ENCODE peak calls at places on chromosomes 16 and 17, in nine cellular contexts. M, X, C, A, D, H, Z, Q and L are unnamed samples.

GRCh38 chr16:66751135-66751991 is at the start of gene DYNC1LI2:
- DNase-seq in M (peak), A (peak), Z (peak), C (peak), Q (peak), D (peak), H (peak), X (peak), L (peak)

GRCh38 chr16:85329059-85329812 is 217.0 kb upstream of the CIBAR2 start:
- DNase-seq in M (no peak), C (no peak), Q (peak), A (peak), Z (no peak), X (peak), D (no peak), H (peak), L (no peak)

GRCh38 chr17:74130276-74130675 is 73.2 kb upstream of the RPL38 start:
- DNase-seq in Q (no peak), A (no peak), Z (no peak), X (no peak), D (no peak), C (no peak), M (no peak), H (no peak), L (no peak)

GRCh38 chr17:60645918-60646523 is 31.6 kb upstream of the BCAS3 start:
- DNase-seq in A (no peak), D (no peak), H (no peak), X (no peak), Z (no peak), Q (no peak), C (no peak), M (no peak), L (no peak)

GRCh38 chr17:60562421-60562820 is 36.4 kb upstream of the APPBP2 start:
- DNase-seq in X (no peak), Z (no peak), H (no peak), M (no peak), Q (no peak), A (no peak), D (no peak), C (no peak), L (no peak)

GRCh38 chr17:31416503-31416923 is 25.0 kb downstream of the RAB11FIP4 start:
- DNase-seq in D (no peak), A (no peak), Q (no peak), X (no peak), C (peak), M (no peak), H (no peak), Z (no peak), L (no peak)

GRCh38 chr17:65057520-65058075 is 1.1 kb upstream of the GNA13 start:
- DNase-seq in C (peak), X (no peak), A (peak), D (no peak), H (no peak), Q (no peak), M (peak), Z (no peak), L (no peak)

GRCh38 chr17:8894189-8894611 is 26.7 kb upstream of the PIK3R6 start:
- DNase-seq in Z (no peak), C (peak), H (no peak), A (no peak), D (no peak), Q (no peak), X (peak), M (no peak), L (no peak)

GRCh38 chr16:4682616-4683254 is 10.6 kb upstream of the NUDT16L1 start:
- DNase-seq in H (peak), A (peak), Q (peak), M (no peak), D (no peak), X (no peak), Z (no peak), C (peak), L (peak)

GRCh38 chr16:51473091-51473490 is 322.0 kb upstream of the SALL1 start:
- DNase-seq in Q (no peak), A (no peak), C (no peak), D (no peak), Z (no peak), X (no peak), M (no peak), H (no peak), L (no peak)

GRCh38 chr16:79067600-79067999 is 532.9 kb downstream of the MAF start:
- DNase-seq in H (no peak), Q (no peak), A (no peak), X (no peak), M (no peak), D (no peak), Z (no peak), C (no peak), L (no peak)

GRCh38 chr17:81013642-81014041 is 21.3 kb upstream of the BAIAP2 start:
- DNase-seq in M (no peak), Z (no peak), C (peak), H (no peak), X (no peak), D (no peak), Q (no peak), A (no peak), L (no peak)

GRCh38 chr16:75702247-75702646 is 986 bp upstream of the DUXB start:
- DNase-seq in Q (peak), M (no peak), C (no peak), A (no peak), H (no peak), Z (no peak), D (no peak), X (no peak), L (peak)

GRCh38 chr17:8380049-8380448 is 2.9 kb downstream of the RPL26 start:
- DNase-seq in C (no peak), H (no peak), M (no peak), X (no peak), Q (no peak), A (no peak), Z (no peak), D (no peak), L (no peak)

GRCh38 chr17:81428121-81428515 is 32.9 kb downstream of the BAHCC1 start:
- DNase-seq in C (no peak), H (no peak), Z (no peak), A (peak), X (peak), Q (peak), D (no peak), M (no peak), L (no peak)

GRCh38 chr17:11514981-11515680 is 83.1 kb upstream of the DNAH9 start:
- DNase-seq in D (no peak), A (no peak), X (no peak), Z (no peak), Q (no peak), C (no peak), M (no peak), H (no peak), L (no peak)

GRCh38 chr16:75280331-75280804 is 28.9 kb upstream of the BCAR1 start:
- DNase-seq in D (no peak), X (no peak), A (no peak), H (no peak), C (no peak), M (no peak), Z (no peak), Q (no peak), L (no peak)

GRCh38 chr16:66752379-66752778 is 970 bp upstream of the DYNC1LI2 start:
- DNase-seq in H (no peak), D (no peak), X (no peak), C (no peak), M (no peak), A (no peak), Z (no peak), Q (no peak), L (no peak)

GRCh38 chr16:28477311-28477920 is 5.3 kb upstream of the NPIPB7 start:
- DNase-seq in Q (no peak), H (no peak), Z (no peak), A (no peak), X (no peak), M (no peak), D (no peak), C (no peak), L (no peak)

GRCh38 chr17:76398523-76399174 is 14.2 kb downstream of the SPHK1 start:
- DNase-seq in Z (no peak), M (no peak), Q (no peak), C (no peak), X (no peak), H (no peak), D (no peak), A (no peak), L (no peak)

GRCh38 chr17:82684207-82684903 is 14.1 kb downstream of the RAB40B start:
- DNase-seq in X (peak), D (no peak), H (no peak), M (no peak), C (no peak), Q (no peak), A (peak), Z (peak), L (no peak)

GRCh38 chr16:4624827-4625616 is 396 bp downstream of the MGRN1 start:
- DNase-seq in A (peak), D (peak), M (peak), C (peak), Z (no peak), Q (peak), H (peak), X (peak), L (peak)

GRCh38 chr17:76643553-76644148 is at the start of gene ST6GALNAC1:
- DNase-seq in C (no peak), X (peak), H (no peak), D (no peak), Z (no peak), Q (no peak), M (no peak), A (peak), L (peak)

GRCh38 chr16:2926660-2927646 is 15.2 kb downstream of the FLYWCH1 start:
- DNase-seq in A (peak), H (peak), D (peak), Q (peak), X (peak), C (peak), M (peak), Z (peak), L (peak)

GRCh38 chr17:57080708-57081107 is 4.3 kb upstream of the AKAP1 start:
- DNase-seq in D (no peak), Q (no peak), A (no peak), C (no peak), Z (no peak), X (no peak), M (no peak), H (no peak), L (no peak)

GRCh38 chr16:1706386-1707192 is 594 bp downstream of the MAPK8IP3 start:
- DNase-seq in H (peak), A (no peak), C (no peak), Q (peak), X (no peak), M (no peak), D (peak), Z (no peak), L (peak)

GRCh38 chr16:86605950-86606349 is 27.6 kb downstream of the FOXL1 start:
- DNase-seq in C (no peak), D (no peak), X (no peak), Z (no peak), H (no peak), Q (no peak), M (no peak), A (no peak), L (no peak)

GRCh38 chr16:82169861-82170845 is at the start of gene MPHOSPH6:
- DNase-seq in Q (peak), A (peak), M (peak), H (peak), X (peak), C (peak), Z (peak), D (peak), L (peak)

GRCh38 chr17:4565209-4566141 is 5.1 kb upstream of the GGT6 start:
- DNase-seq in Z (peak), H (no peak), D (no peak), Q (peak), M (peak), A (peak), X (peak), C (peak), L (peak)

GRCh38 chr17:77462553-77463497 is 322.1 kb downstream of the SEC14L1 start:
- DNase-seq in Z (no peak), D (no peak), Q (no peak), H (no peak), M (no peak), C (no peak), X (no peak), A (no peak), L (no peak)

GRCh38 chr16:27408602-27409031 is 6.6 kb downstream of the IL21R start:
- DNase-seq in Q (no peak), H (no peak), A (no peak), M (no peak), D (no peak), X (no peak), C (no peak), Z (no peak), L (no peak)
- TF ChIP-seq POLR2A in Q (no peak), H (no peak), A (no peak), M (no peak), D (no peak), X (no peak), C (no peak), Z (no peak), L (no peak)

GRCh38 chr16:88298166-88298881 is 84.4 kb upstream of the ZNF469 start:
- DNase-seq in D (no peak), X (no peak), H (no peak), A (no peak), M (no peak), Z (no peak), Q (no peak), C (peak), L (no peak)
- TF ChIP-seq POLR2A in D (no peak), X (no peak), H (no peak), A (no peak), M (no peak), Z (no peak), Q (no peak), C (no peak), L (no peak)

GRCh38 chr17:45060382-45060823 is 714 bp upstream of the NMT1 start:
- DNase-seq in Z (no peak), Q (no peak), M (peak), X (no peak), D (no peak), H (no peak), A (no peak), C (no peak), L (no peak)
- TF ChIP-seq POLR2A in Z (no peak), Q (no peak), M (no peak), X (no peak), D (no peak), H (peak), A (no peak), C (no peak), L (no peak)

GRCh38 chr17:802901-803881 is 21.0 kb downstream of the MRM3 start:
- DNase-seq in D (no peak), C (no peak), X (no peak), A (no peak), Z (no peak), M (no peak), H (no peak), Q (no peak), L (no peak)
- TF ChIP-seq POLR2A in D (no peak), C (no peak), X (no peak), A (no peak), Z (no peak), M (no peak), H (no peak), Q (no peak), L (no peak)

GRCh38 chr17:21253646-21254441 is 634 bp upstream of the NATD1 start:
- DNase-seq in D (no peak), H (no peak), C (peak), X (no peak), Q (no peak), A (no peak), M (no peak), Z (no peak), L (no peak)
- TF ChIP-seq POLR2A in D (no peak), H (no peak), C (no peak), X (no peak), Q (no peak), A (no peak), M (no peak), Z (no peak), L (peak)